ENCODE peak calls at places on chromosomes 3 and 15, in six cellular contexts. T is heart left ventricle; X is CD4-positive, alpha-beta T cell; O is IMR-90; I is sigmoid colon; F is NT2/D1. W is an unnamed sample.

GRCh38 chr15:42491540-42492225 is 742 bp upstream of the ZNF106 start:
- DNase-seq in T (no peak), X (no peak), O (peak; percentile 82), I (no peak), F (no peak), W (no peak)

GRCh38 chr15:58545307-58546065 is 113.7 kb downstream of the LIPC start:
- DNase-seq in X (no peak), F (no peak), I (no peak), T (no peak), O (peak; percentile 17), W (no peak)

GRCh38 chr3:80087769-80088168 is 320.0 kb upstream of the ROBO1 start:
- DNase-seq in X (no peak), T (no peak), F (no peak), O (peak; percentile 6), I (no peak), W (no peak)

GRCh38 chr3:10160346-10160745 is 4.4 kb upstream of the IRAK2 start:
- DNase-seq in X (no peak), I (no peak), O (no peak), T (no peak), F (no peak), W (no peak)

GRCh38 chr3:188486126-188486525 is 332.2 kb downstream of the LPP start:
- DNase-seq in T (no peak), I (no peak), X (no peak), F (no peak), O (peak; percentile 59), W (no peak)

GRCh38 chr3:105362021-105362665 is 4.6 kb upstream of the ALCAM start:
- DNase-seq in F (no peak), I (no peak), X (no peak), O (peak; percentile 68), T (no peak), W (no peak)

GRCh38 chr3:32870373-32871091 is 52.7 kb downstream of the TRIM71 start:
- DNase-seq in O (no peak), F (no peak), X (no peak), I (no peak), T (no peak), W (no peak)

GRCh38 chr15:95701410-95701809 is 629.1 kb upstream of the NR2F2 start:
- DNase-seq in I (no peak), O (no peak), F (no peak), T (no peak), X (no peak), W (no peak)

GRCh38 chr3:52983336-52983807 is 62.5 kb downstream of the SFMBT1 start:
- DNase-seq in O (no peak), X (peak; percentile 31), I (no peak), F (no peak), T (no peak), W (peak; percentile 86)

GRCh38 chr3:72663429-72663828 is 184.8 kb downstream of the SHQ1 start:
- DNase-seq in F (no peak), T (no peak), X (no peak), I (no peak), O (no peak), W (no peak)

GRCh38 chr15:93298901-93299300 is 209.9 kb upstream of the RGMA start:
- DNase-seq in X (no peak), O (no peak), T (no peak), I (peak; percentile 89), F (no peak), W (no peak)

GRCh38 chr3:86800116-86800515 is 190.8 kb downstream of the VGLL3 start:
- DNase-seq in O (no peak), F (no peak), I (no peak), T (no peak), X (no peak), W (no peak)

GRCh38 chr15:65980824-65981456 is 111.6 kb downstream of the RAB11A start:
- DNase-seq in I (no peak), O (peak; percentile 79), X (no peak), F (peak; percentile 72), T (peak; percentile 28), W (no peak)

GRCh38 chr15:45115312-45115820 is 1.2 kb downstream of the DUOXA2 start:
- DNase-seq in I (no peak), X (no peak), F (no peak), T (no peak), O (no peak), W (no peak)

GRCh38 chr3:176867681-176868663 is 329.3 kb downstream of the TBL1XR1 start:
- DNase-seq in I (no peak), O (no peak), X (no peak), F (peak; percentile 18), T (no peak), W (no peak)

GRCh38 chr3:141191097-141191749 is 40.4 kb upstream of the PXYLP1 start:
- DNase-seq in O (peak; percentile 6), F (no peak), I (no peak), T (no peak), X (no peak), W (no peak)

GRCh38 chr3:181879926-181880325 is 168.2 kb downstream of the SOX2 start:
- DNase-seq in T (no peak), X (no peak), O (no peak), F (no peak), I (no peak), W (no peak)

GRCh38 chr3:105967117-105967516 is 98.3 kb upstream of the CBLB start:
- DNase-seq in T (no peak), O (peak; percentile 42), I (no peak), X (no peak), F (no peak), W (no peak)

GRCh38 chr3:55180936-55181535 is 253.2 kb upstream of the LRTM1 start:
- DNase-seq in F (no peak), X (no peak), T (no peak), O (no peak), I (no peak), W (no peak)

GRCh38 chr15:71629761-71630499 is 180.4 kb upstream of the NR2E3 start:
- DNase-seq in I (no peak), O (no peak), F (no peak), T (no peak), X (no peak), W (no peak)

GRCh38 chr15:67253517-67254237 is 784 bp downstream of the AAGAB start:
- DNase-seq in T (no peak), O (peak; percentile 31), F (no peak), X (no peak), I (no peak), W (no peak)

GRCh38 chr3:18188491-18188890 is 236.6 kb downstream of the SATB1 start:
- DNase-seq in F (no peak), I (no peak), O (no peak), T (no peak), X (no peak), W (no peak)

GRCh38 chr3:196914866-196915265 is 27.5 kb downstream of the NCBP2 start:
- DNase-seq in O (no peak), T (no peak), I (no peak), F (no peak), X (no peak), W (no peak)

GRCh38 chr3:42911551-42911950 is 5.6 kb downstream of the ZNF662 start:
- DNase-seq in O (no peak), I (no peak), X (no peak), T (no peak), F (no peak), W (no peak)
- H3K9me3 ChIP-seq in O (peaks cover 11% of the 10 kb centered on the region), I (peaks cover 32% of the 10 kb centered on the region), X (peaks cover 25% of the 10 kb centered on the region), T (peaks cover 10% of the 10 kb centered on the region), F (peaks cover 58% of the 10 kb centered on the region), W (peaks cover 25% of the 10 kb centered on the region)

GRCh38 chr15:20646529-20647142 is 105.0 kb upstream of the GOLGA6L6 start:
- DNase-seq in X (no peak), O (no peak), T (no peak), I (peak; percentile 60), F (no peak), W (no peak)
- H3K9me3 ChIP-seq in X (no peaks in the 10 kb centered on the region), O (peaks cover 23% of the 10 kb centered on the region), T (no peaks in the 10 kb centered on the region), I (no peaks in the 10 kb centered on the region), F (no peaks in the 10 kb centered on the region), W (no peaks in the 10 kb centered on the region)

GRCh38 chr3:75727985-75728384 is 57.4 kb downstream of the ZNF717 start:
- DNase-seq in I (no peak), T (no peak), O (no peak), F (no peak), X (no peak), W (no peak)
- H3K9me3 ChIP-seq in I (peaks cover 41% of the 10 kb centered on the region), T (peaks cover 6% of the 10 kb centered on the region), O (peaks cover 38% of the 10 kb centered on the region), F (peaks cover 57% of the 10 kb centered on the region), X (peaks cover 90% of the 10 kb centered on the region), W (peaks cover 51% of the 10 kb centered on the region)

GRCh38 chr3:42254566-42254965 is 11.4 kb downstream of the CCK start:
- DNase-seq in I (no peak), O (no peak), F (no peak), X (no peak), T (no peak), W (no peak)

GRCh38 chr3:42250761-42251160 is 15.2 kb downstream of the CCK start:
- DNase-seq in T (no peak), O (no peak), X (no peak), F (no peak), I (no peak), W (no peak)

GRCh38 chr3:42257007-42257406 is 9.0 kb downstream of the CCK start:
- DNase-seq in X (no peak), F (no peak), T (no peak), O (no peak), I (no peak), W (no peak)

GRCh38 chr3:42256135-42256819 is 9.7 kb downstream of the CCK start:
- DNase-seq in T (no peak), O (peak; percentile 56), I (no peak), F (no peak), X (no peak), W (no peak)
- H3K9me3 ChIP-seq in T (no peaks in the 10 kb centered on the region), O (no peaks in the 10 kb centered on the region), I (no peaks in the 10 kb centered on the region), F (no peaks in the 10 kb centered on the region), X (no peaks in the 10 kb centered on the region), W (no peaks in the 10 kb centered on the region)

W was measured in CD4-positive, alpha-beta memory T cell.